ENCODE peak calls at places on chromosomes 2 and 18, in nine cellular contexts. H is WTC11, M is endothelial cell of umbilical vein, U is GM12878, Z is HepG2, K is K562, V is SK-N-SH, J is A549, W is HCT116. B is an unnamed sample.

GRCh38 chr2:71831208-71831577 is 316.5 kb downstream of the CYP26B1 start:
- DNase-seq in H (no peak), M (peak), U (no peak), Z (no peak), K (no peak), V (no peak), J (peak), W (no peak), B (no peak)

GRCh38 chr2:101770672-101771071 is 73.2 kb downstream of the MAP4K4 start:
- DNase-seq in H (no peak), M (peak), U (peak), Z (peak), K (peak), V (peak), J (peak), W (peak), B (peak)

GRCh38 chr2:86274918-86275275 is 62.5 kb downstream of the REEP1 start:
- DNase-seq in H (no peak), M (no peak), U (peak), Z (no peak), K (no peak), V (peak), J (no peak), W (no peak), B (no peak)

GRCh38 chr2:229454934-229455631 is 184.0 kb upstream of the PID1 start:
- DNase-seq in H (no peak), M (peak), U (no peak), Z (no peak), K (no peak), V (no peak), J (no peak), W (no peak), B (no peak)

GRCh38 chr2:20429528-20429927 is 17.3 kb upstream of the RHOB start:
- DNase-seq in H (no peak), M (no peak), U (no peak), Z (no peak), K (no peak), V (no peak), J (no peak), W (no peak), B (no peak)

GRCh38 chr18:24052053-24052452 is 37.5 kb downstream of the TTC39C start:
- DNase-seq in H (no peak), M (no peak), U (no peak), Z (peak), K (no peak), V (no peak), J (peak), W (no peak), B (no peak)

GRCh38 chr2:233542507-233542906 is 24.1 kb downstream of the USP40 start:
- DNase-seq in H (no peak), M (no peak), U (no peak), Z (no peak), K (no peak), V (no peak), J (no peak), W (no peak), B (peak)

GRCh38 chr2:102141915-102142828 is at the start of gene IL1R1:
- DNase-seq in H (peak), M (peak), U (no peak), Z (peak), K (peak), V (peak), J (peak), W (no peak), B (peak)

GRCh38 chr2:237217995-237218621 is 132.4 kb downstream of the COPS8 start:
- DNase-seq in H (peak), M (no peak), U (no peak), Z (no peak), K (no peak), V (no peak), J (no peak), W (no peak), B (no peak)

GRCh38 chr18:60019463-60019840 is 119.7 kb downstream of the PMAIP1 start:
- DNase-seq in H (no peak), M (no peak), U (no peak), Z (no peak), K (no peak), V (no peak), J (no peak), W (no peak), B (no peak)

GRCh38 chr2:119431976-119432881 is 575 bp downstream of the TMEM37 start:
- DNase-seq in H (peak), M (peak), U (no peak), Z (no peak), K (peak), V (no peak), J (no peak), W (no peak), B (peak)

GRCh38 chr18:79882522-79883241 is 68.8 kb downstream of the SLC66A2 start:
- DNase-seq in H (no peak), M (no peak), U (no peak), Z (no peak), K (no peak), V (peak), J (no peak), W (no peak), B (no peak)

GRCh38 chr2:133262888-133263287 is 305.4 kb downstream of the NCKAP5 start:
- DNase-seq in H (no peak), M (no peak), U (no peak), Z (no peak), K (no peak), V (no peak), J (no peak), W (no peak), B (no peak)

GRCh38 chr2:38462121-38462634 is 85.1 kb upstream of the ATL2 start:
- DNase-seq in H (no peak), M (peak), U (no peak), Z (no peak), K (peak), V (no peak), J (peak), W (peak), B (peak)

GRCh38 chr2:45851576-45852304 is 200.3 kb downstream of the PRKCE start:
- DNase-seq in H (no peak), M (no peak), U (no peak), Z (no peak), K (no peak), V (no peak), J (peak), W (no peak), B (peak)

GRCh38 chr2:134782107-134782506 is 56.3 kb upstream of the ACMSD start:
- DNase-seq in H (no peak), M (no peak), U (no peak), Z (no peak), K (no peak), V (no peak), J (no peak), W (no peak), B (no peak)

GRCh38 chr2:241872313-241872642 is 2.7 kb downstream of the RTP5 start:
- DNase-seq in H (no peak), M (no peak), U (no peak), Z (no peak), K (no peak), V (no peak), J (no peak), W (no peak), B (no peak)

GRCh38 chr2:7625392-7626138 is 708.4 kb downstream of the RNF144A start:
- DNase-seq in H (no peak), M (no peak), U (peak), Z (no peak), K (no peak), V (no peak), J (no peak), W (no peak), B (no peak)

GRCh38 chr2:42874838-42875801 is 82.7 kb upstream of the HAAO start:
- DNase-seq in H (no peak), M (peak), U (no peak), Z (no peak), K (no peak), V (no peak), J (no peak), W (no peak), B (no peak)

GRCh38 chr2:109371481-109372170 is 242.1 kb downstream of the SEPTIN10 start:
- DNase-seq in H (no peak), M (no peak), U (no peak), Z (no peak), K (no peak), V (no peak), J (no peak), W (no peak), B (no peak)

GRCh38 chr2:180905002-180905401 is 75.4 kb upstream of the UBE2E3 start:
- DNase-seq in H (no peak), M (no peak), U (no peak), Z (no peak), K (no peak), V (no peak), J (no peak), W (no peak), B (peak)

GRCh38 chr18:54223568-54224241 is 764 bp downstream of the MBD2 start:
- DNase-seq in H (peak), M (peak), U (no peak), Z (no peak), K (peak), V (peak), J (no peak), W (peak), B (peak)

GRCh38 chr18:3305354-3305762 is 43.4 kb downstream of the MYL12B start:
- DNase-seq in H (no peak), M (peak), U (no peak), Z (no peak), K (peak), V (no peak), J (no peak), W (no peak), B (peak)

GRCh38 chr2:95315801-95316411 is 18.8 kb downstream of the KCNIP3 start:
- DNase-seq in H (no peak), M (no peak), U (no peak), Z (no peak), K (no peak), V (no peak), J (no peak), W (no peak), B (no peak)

GRCh38 chr2:45651415-45652089 is at the start of gene PRKCE:
- DNase-seq in H (peak), M (peak), U (no peak), Z (no peak), K (no peak), V (peak), J (peak), W (no peak), B (peak)

GRCh38 chr2:118240276-118240675 is 152.0 kb downstream of the INSIG2 start:
- DNase-seq in H (no peak), M (no peak), U (no peak), Z (no peak), K (no peak), V (no peak), J (no peak), W (no peak), B (no peak)

GRCh38 chr2:196266351-196266750 is 95.0 kb upstream of the STK17B start:
- DNase-seq in H (no peak), M (no peak), U (no peak), Z (no peak), K (no peak), V (no peak), J (no peak), W (no peak), B (no peak)

GRCh38 chr2:41698787-41699422 is 348.9 kb upstream of the PKDCC start:
- DNase-seq in H (peak), M (peak), U (no peak), Z (no peak), K (peak), V (peak), J (no peak), W (no peak), B (peak)

GRCh38 chr2:201831469-201831868 is 25.1 kb downstream of the CDK15 start:
- DNase-seq in H (no peak), M (no peak), U (no peak), Z (no peak), K (no peak), V (no peak), J (no peak), W (no peak), B (no peak)

GRCh38 chr2:113720167-113720566 is 36.3 kb downstream of the SLC35F5 start:
- DNase-seq in H (no peak), M (peak), U (no peak), Z (peak), K (no peak), V (peak), J (peak), W (no peak), B (no peak)

GRCh38 chr2:34254272-34254882 is 655.3 kb upstream of the FAM98A start:
- DNase-seq in H (no peak), M (no peak), U (no peak), Z (no peak), K (no peak), V (no peak), J (no peak), W (no peak), B (no peak)

GRCh38 chr2:26535663-26536275 is 57.8 kb upstream of the OTOF start:
- DNase-seq in H (no peak), M (no peak), U (no peak), Z (no peak), K (no peak), V (no peak), J (no peak), W (no peak), B (no peak)

GRCh38 chr2:163736433-163737168 is 793 bp upstream of the FIGN start:
- DNase-seq in H (peak), M (peak), U (no peak), Z (peak), K (no peak), V (peak), J (peak), W (no peak), B (no peak)

DNA sequence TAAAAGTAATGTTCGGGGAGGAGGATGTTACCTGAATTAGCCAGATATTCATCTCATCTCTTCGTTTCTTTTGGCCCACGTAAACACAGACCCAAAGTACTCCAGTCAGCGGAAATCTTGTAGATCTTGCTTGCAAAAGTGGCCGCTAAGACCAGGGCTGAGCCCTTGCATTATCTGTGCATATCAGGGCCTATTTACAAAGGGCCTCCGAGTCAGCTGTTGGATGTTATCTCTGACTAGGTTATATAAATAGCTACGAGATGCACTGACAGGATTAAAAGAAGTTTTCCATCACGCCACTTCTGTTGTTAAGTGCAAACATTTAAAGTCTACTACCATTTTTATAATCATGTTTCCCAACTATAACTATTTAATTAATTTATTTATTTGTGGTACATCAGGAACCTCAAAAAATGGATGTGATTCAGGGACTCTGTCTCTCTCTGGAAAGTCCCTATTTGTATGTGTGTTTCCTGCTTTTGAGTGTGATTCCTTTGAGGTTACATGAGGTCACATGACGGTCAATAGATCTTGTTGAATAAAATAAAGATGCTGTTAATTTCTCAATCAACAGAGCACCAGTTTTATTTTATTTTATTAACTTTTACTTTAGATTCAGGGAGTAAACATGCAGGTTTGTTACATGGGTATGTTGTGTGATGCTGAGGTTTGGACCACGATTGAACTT is 46.8 kb upstream of the MBOAT2 start:
- DNase-seq in H (no peak), M (no peak), U (no peak), Z (no peak), K (peak), V (no peak), J (no peak), W (no peak), B (no peak)
- TF ChIP-seq MAX in H (no peak), M (no peak), U (no peak), Z (no peak), K (no peak), V (no peak), J (no peak), W (no peak), B (no peak)

GRCh38 chr2:3535794-3536681 is 16.7 kb upstream of the ADI1 start:
- DNase-seq in H (no peak), M (peak), U (no peak), Z (peak), K (peak), V (peak), J (no peak), W (peak), B (no peak)
- TF ChIP-seq MAX in H (no peak), M (no peak), U (no peak), Z (peak), K (peak), V (no peak), J (peak), W (peak), B (no peak)

GRCh38 chr2:128424806-128425205 is 106.1 kb upstream of the HS6ST1 start:
- DNase-seq in H (no peak), M (no peak), U (no peak), Z (no peak), K (no peak), V (peak), J (no peak), W (no peak), B (no peak)

GRCh38 chr2:128423788-128424165 is 105.1 kb upstream of the HS6ST1 start:
- DNase-seq in H (no peak), M (no peak), U (no peak), Z (no peak), K (no peak), V (no peak), J (no peak), W (no peak), B (no peak)

GRCh38 chr2:128425216-128425615 is 106.5 kb upstream of the HS6ST1 start:
- DNase-seq in H (no peak), M (no peak), U (no peak), Z (no peak), K (no peak), V (no peak), J (no peak), W (no peak), B (no peak)

GRCh38 chr2:128425731-128426620 is 107.3 kb upstream of the HS6ST1 start:
- DNase-seq in H (no peak), M (no peak), U (no peak), Z (no peak), K (no peak), V (no peak), J (no peak), W (no peak), B (no peak)

GRCh38 chr2:128424406-128424805 is 105.7 kb upstream of the HS6ST1 start:
- DNase-seq in H (no peak), M (no peak), U (no peak), Z (no peak), K (no peak), V (no peak), J (no peak), W (no peak), B (no peak)
- TF ChIP-seq MAX in H (no peak), M (no peak), U (no peak), Z (no peak), K (no peak), V (no peak), J (no peak), W (no peak), B (no peak)

GRCh38 chr2:217167531-217167930 is 307.7 kb upstream of the TNP1 start:
- DNase-seq in H (no peak), M (no peak), U (no peak), Z (no peak), K (no peak), V (no peak), J (no peak), W (no peak), B (no peak)

GRCh38 chr2:217164008-217164407 is 304.1 kb upstream of the TNP1 start:
- DNase-seq in H (no peak), M (no peak), U (no peak), Z (no peak), K (no peak), V (no peak), J (no peak), W (no peak), B (no peak)

GRCh38 chr2:217165547-217165946 is 305.7 kb upstream of the TNP1 start:
- DNase-seq in H (no peak), M (no peak), U (no peak), Z (no peak), K (no peak), V (no peak), J (no peak), W (no peak), B (no peak)

GRCh38 chr2:217168396-217168795 is 308.5 kb upstream of the TNP1 start:
- DNase-seq in H (no peak), M (no peak), U (no peak), Z (no peak), K (no peak), V (no peak), J (no peak), W (no peak), B (no peak)

DNA sequence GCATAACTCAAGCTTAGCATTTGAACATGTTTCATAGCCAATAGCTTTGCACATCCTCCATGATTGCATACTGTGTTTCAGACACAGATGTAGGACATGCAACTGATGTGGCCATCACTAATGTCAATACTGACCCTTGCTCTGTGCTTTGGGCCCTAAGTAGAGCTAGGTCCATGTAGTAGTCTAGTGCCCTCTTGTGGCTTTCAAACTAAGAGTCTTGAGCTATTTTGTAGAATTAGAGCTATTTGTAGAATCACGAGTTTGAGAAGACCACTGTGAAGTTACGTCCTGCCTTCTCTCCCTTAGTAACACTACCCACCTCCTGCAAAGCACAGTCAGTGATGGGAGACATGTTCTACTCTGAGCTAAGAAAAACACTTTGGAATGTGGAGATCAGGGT is 306.4 kb upstream of the TNP1 start:
- DNase-seq in H (no peak), M (peak), U (peak), Z (peak), K (peak), V (peak), J (no peak), W (peak), B (peak)
- TF ChIP-seq MAX in H (no peak), M (no peak), U (no peak), Z (no peak), K (no peak), V (no peak), J (no peak), W (no peak), B (no peak)

DNA sequence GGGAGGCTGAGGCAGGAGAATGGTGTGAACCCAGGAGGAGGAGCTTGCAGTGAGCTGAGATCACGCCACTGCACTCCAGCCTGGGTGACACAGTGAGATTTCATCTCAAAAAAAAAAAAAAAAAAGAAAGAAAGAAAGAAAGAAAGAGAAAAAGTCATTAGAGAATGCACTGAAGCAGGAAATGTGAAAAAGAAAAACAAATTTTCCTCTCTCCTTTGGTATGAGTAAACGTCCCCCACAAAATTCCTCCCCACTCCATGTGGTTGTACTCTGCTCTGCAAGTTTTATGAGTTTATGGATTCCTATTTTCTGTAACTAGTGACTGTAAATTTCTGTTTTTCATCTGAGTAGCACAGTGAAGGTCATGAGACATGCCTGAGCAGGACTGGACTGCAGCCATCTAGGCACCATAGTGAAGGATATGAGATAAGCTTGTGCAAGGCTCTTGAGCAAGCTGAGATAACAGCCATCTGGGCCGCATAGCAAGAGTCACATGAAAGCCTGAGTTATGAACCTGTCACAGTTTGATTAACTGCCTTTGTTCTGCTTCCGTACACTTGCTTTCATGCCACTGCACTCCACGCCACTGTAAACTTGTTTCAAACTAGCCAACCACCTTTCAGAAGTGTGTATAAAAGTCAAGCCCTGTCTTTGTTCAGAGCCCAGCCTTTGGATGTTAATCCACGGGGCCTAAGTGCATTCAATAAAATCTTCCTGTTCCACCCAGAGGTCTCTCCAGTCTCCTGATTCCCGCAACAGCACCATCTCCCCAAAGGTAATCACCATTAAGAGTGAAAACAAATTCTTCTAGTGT is 50.2 kb downstream of the SKA1 start:
- DNase-seq in H (no peak), M (peak), U (no peak), Z (peak), K (peak), V (no peak), J (no peak), W (no peak), B (peak)
- TF ChIP-seq MAX in H (no peak), M (no peak), U (no peak), Z (no peak), K (peak), V (no peak), J (no peak), W (no peak), B (no peak)

B was measured in NB4.